ENCODE peak calls at places on chromosomes 13 and 19, in four cellular contexts. U is kidney tubule cell; X is neural crest cell; D is CD8-positive, alpha-beta memory T cell. Z is an unnamed sample.

GRCh38 chr19:39953915-39954314 is 17.1 kb upstream of the PSMC4 start:
- DNase-seq in D (no peak), X (no peak), U (no peak), Z (no peak)

GRCh38 chr13:110287031-110287828 is 19.7 kb downstream of the COL4A1 start:
- DNase-seq in X (no peak), D (no peak), U (no peak), Z (no peak)

GRCh38 chr19:19523177-19523576 is 5.5 kb upstream of the YJEFN3 start:
- DNase-seq in D (no peak), U (no peak), X (no peak), Z (no peak)

GRCh38 chr13:53499551-53499950 is 470.9 kb downstream of the OLFM4 start:
- DNase-seq in X (no peak), D (no peak), U (no peak), Z (no peak)

GRCh38 chr19:1104452-1105216 is 840 bp downstream of the GPX4 start:
- DNase-seq in D (peak), U (peak), X (peak), Z (peak)

GRCh38 chr13:63184693-63185092 is 1769.0 kb upstream of the PCDH20 start:
- DNase-seq in D (no peak), X (no peak), U (peak), Z (peak)

GRCh38 chr13:85738696-85739320 is 60.4 kb downstream of the SLITRK6 start:
- DNase-seq in U (no peak), D (no peak), X (no peak), Z (no peak)

GRCh38 chr13:31322025-31322424 is 122.2 kb downstream of the B3GLCT start:
- DNase-seq in D (no peak), X (no peak), U (no peak), Z (no peak)

GRCh38 chr19:495440-496332 is 600 bp upstream of the MADCAM1 start:
- DNase-seq in D (no peak), X (peak), U (no peak), Z (no peak)

GRCh38 chr13:29817604-29818378 is 32.6 kb downstream of the UBL3 start:
- DNase-seq in X (no peak), U (no peak), D (no peak), Z (no peak)

GRCh38 chr19:55333870-55334269 is 5.8 kb upstream of the KMT5C start:
- DNase-seq in D (no peak), X (no peak), U (peak), Z (no peak)

GRCh38 chr19:13398780-13399726 is 107.2 kb downstream of the CACNA1A start:
- DNase-seq in U (peak), X (no peak), D (no peak), Z (no peak)

GRCh38 chr13:93173656-93174055 is 53.0 kb upstream of the GPC6 start:
- DNase-seq in D (no peak), U (no peak), X (no peak), Z (no peak)

GRCh38 chr19:11987405-11988231 is 22.8 kb downstream of the ZNF763 start:
- DNase-seq in U (peak), X (peak), D (peak), Z (no peak)

GRCh38 chr19:3914199-3914598 is 18.7 kb upstream of the NMRK2 start:
- DNase-seq in D (no peak), U (no peak), X (no peak), Z (no peak)

GRCh38 chr13:39148513-39148961 is 110.3 kb downstream of the NHLRC3 start:
- DNase-seq in U (peak), X (no peak), D (no peak), Z (no peak)

GRCh38 chr19:46736544-46737274 is 9.1 kb upstream of the FKRP start:
- DNase-seq in D (no peak), U (no peak), X (no peak), Z (no peak)

GRCh38 chr13:106573855-106574254 is 5.9 kb upstream of the ARGLU1 start:
- DNase-seq in X (no peak), D (no peak), U (no peak), Z (no peak)

GRCh38 chr19:46863818-46864629 is 3.2 kb downstream of the ARHGAP35 start:
- DNase-seq in X (no peak), U (peak), D (no peak), Z (no peak)

GRCh38 chr13:53758946-53759345 is 730.3 kb downstream of the OLFM4 start:
- DNase-seq in U (no peak), X (no peak), D (no peak), Z (no peak)

GRCh38 chr19:6459356-6460098 is at the start of gene SLC25A23:
- DNase-seq in D (peak), U (peak), X (peak), Z (peak)

GRCh38 chr13:70170689-70171088 is 62.4 kb upstream of the KLHL1 start:
- DNase-seq in U (no peak), D (no peak), X (no peak), Z (no peak)

GRCh38 chr13:20264271-20265018 is 32.3 kb upstream of the GJB6 start:
- DNase-seq in D (no peak), X (no peak), U (peak), Z (no peak)

GRCh38 chr13:113874579-113875428 is 10.9 kb upstream of the GAS6 start:
- DNase-seq in X (no peak), U (no peak), D (no peak), Z (no peak)

GRCh38 chr13:86757236-86757978 is 913.8 kb upstream of the SLITRK5 start:
- DNase-seq in D (peak), U (no peak), X (no peak), Z (no peak)

GRCh38 chr13:110264685-110265275 is 42.2 kb downstream of the COL4A1 start:
- DNase-seq in U (no peak), X (no peak), D (no peak), Z (no peak)

GRCh38 chr19:16441661-16442071 is 30.1 kb downstream of the EPS15L1 start:
- DNase-seq in D (no peak), X (peak), U (no peak), Z (no peak)

GRCh38 chr19:13505761-13506549 is at the start of gene CACNA1A:
- DNase-seq in D (no peak), U (no peak), X (peak), Z (no peak)

Z was measured in NCI-H460.